ENCODE peak calls at places on chromosomes 6 and 20, in four cellular contexts. One of them, this sample, is unnamed.

GRCh38 chr6:56914791-56915658 is 39.9 kb upstream of the BEND6 start:
- DNase-seq in B cell: no peak
- DNase-seq in fibroblast of pulmonary artery: no peak
- DNase-seq in cardiac fibroblast: no peak
- DNase-seq in this sample: no peak

GRCh38 chr20:23019403-23019802 is 15.7 kb upstream of the SSTR4 start:
- DNase-seq in B cell: no peak
- DNase-seq in fibroblast of pulmonary artery: no peak
- DNase-seq in cardiac fibroblast: no peak
- DNase-seq in this sample: no peak

GRCh38 chr6:54074109-54074508 is 37.1 kb upstream of the MLIP start:
- DNase-seq in B cell: no peak
- DNase-seq in fibroblast of pulmonary artery: no peak
- DNase-seq in cardiac fibroblast: no peak
- DNase-seq in this sample: no peak

GRCh38 chr20:2967841-2968240 is 75.6 kb upstream of the GNRH2 start:
- DNase-seq in B cell: no peak
- DNase-seq in fibroblast of pulmonary artery: no peak
- DNase-seq in cardiac fibroblast: no peak
- DNase-seq in this sample: no peak

GRCh38 chr20:28562510-28562898 is 2695.0 kb upstream of the DEFB115 start:
- DNase-seq in B cell: no peak
- DNase-seq in fibroblast of pulmonary artery: peak
- DNase-seq in cardiac fibroblast: peak
- DNase-seq in this sample: no peak

GRCh38 chr20:21105429-21106170 is 558 bp downstream of the LINC00237 start:
- DNase-seq in B cell: peak
- DNase-seq in fibroblast of pulmonary artery: no peak
- DNase-seq in cardiac fibroblast: no peak
- DNase-seq in this sample: no peak

GRCh38 chr6:1596088-1596852 is 13.4 kb upstream of the FOXC1 start:
- DNase-seq in B cell: peak
- DNase-seq in fibroblast of pulmonary artery: peak
- DNase-seq in cardiac fibroblast: peak
- DNase-seq in this sample: peak

GRCh38 chr6:135233676-135234491 is 52.8 kb downstream of the MYB start:
- DNase-seq in B cell: no peak
- DNase-seq in fibroblast of pulmonary artery: no peak
- DNase-seq in cardiac fibroblast: no peak
- DNase-seq in this sample: no peak

GRCh38 chr20:5714261-5715041 is 35.8 kb upstream of the SHLD1 start:
- DNase-seq in B cell: peak
- DNase-seq in fibroblast of pulmonary artery: peak
- DNase-seq in cardiac fibroblast: peak
- DNase-seq in this sample: peak

GRCh38 chr6:31008165-31008564 is 2.1 kb upstream of the MUC22 start:
- DNase-seq in B cell: no peak
- DNase-seq in fibroblast of pulmonary artery: no peak
- DNase-seq in cardiac fibroblast: no peak
- DNase-seq in this sample: no peak

GRCh38 chr6:163356743-163357142 is 57.8 kb upstream of the QKI start:
- DNase-seq in B cell: no peak
- DNase-seq in fibroblast of pulmonary artery: no peak
- DNase-seq in cardiac fibroblast: no peak
- DNase-seq in this sample: no peak

GRCh38 chr6:158499601-158500000 is 60.3 kb upstream of the TMEM181 start:
- DNase-seq in B cell: no peak
- DNase-seq in fibroblast of pulmonary artery: no peak
- DNase-seq in cardiac fibroblast: no peak
- DNase-seq in this sample: no peak

GRCh38 chr20:49278817-49279676 is 1.2 kb upstream of the ZNFX1 start:
- DNase-seq in B cell: no peak
- DNase-seq in fibroblast of pulmonary artery: no peak
- DNase-seq in cardiac fibroblast: peak
- DNase-seq in this sample: no peak

GRCh38 chr6:3383525-3383924 is 73.3 kb downstream of the SLC22A23 start:
- DNase-seq in B cell: no peak
- DNase-seq in fibroblast of pulmonary artery: peak
- DNase-seq in cardiac fibroblast: peak
- DNase-seq in this sample: no peak

GRCh38 chr6:44590471-44590870 is 203.0 kb downstream of the CDC5L start:
- DNase-seq in B cell: no peak
- DNase-seq in fibroblast of pulmonary artery: no peak
- DNase-seq in cardiac fibroblast: no peak
- DNase-seq in this sample: no peak

GRCh38 chr6:168046696-168047095 is 32.3 kb downstream of the FRMD1 start:
- DNase-seq in B cell: no peak
- DNase-seq in fibroblast of pulmonary artery: no peak
- DNase-seq in cardiac fibroblast: no peak
- DNase-seq in this sample: no peak

GRCh38 chr6:138455746-138456392 is 43.4 kb downstream of the NHSL1 start:
- DNase-seq in B cell: peak
- DNase-seq in fibroblast of pulmonary artery: peak
- DNase-seq in cardiac fibroblast: peak
- DNase-seq in this sample: no peak

GRCh38 chr6:159969204-159969912 is 476 bp downstream of the IGF2R start:
- DNase-seq in B cell: peak
- DNase-seq in fibroblast of pulmonary artery: peak
- DNase-seq in cardiac fibroblast: peak
- DNase-seq in this sample: no peak

GRCh38 chr20:50475879-50476292 is 34.3 kb upstream of the PTPN1 start:
- DNase-seq in B cell: no peak
- DNase-seq in fibroblast of pulmonary artery: peak
- DNase-seq in cardiac fibroblast: peak
- DNase-seq in this sample: no peak

GRCh38 chr6:148709577-148709976 is 37.3 kb upstream of the UST start:
- DNase-seq in B cell: no peak
- DNase-seq in fibroblast of pulmonary artery: no peak
- DNase-seq in cardiac fibroblast: no peak
- DNase-seq in this sample: no peak

GRCh38 chr20:21154692-21155091 is 28.8 kb downstream of the KIZ start:
- DNase-seq in B cell: no peak
- DNase-seq in fibroblast of pulmonary artery: no peak
- DNase-seq in cardiac fibroblast: no peak
- DNase-seq in this sample: no peak

GRCh38 chr20:42191140-42191860 is 573.1 kb upstream of the CHD6 start:
- DNase-seq in B cell: no peak
- DNase-seq in fibroblast of pulmonary artery: no peak
- DNase-seq in cardiac fibroblast: no peak
- DNase-seq in this sample: no peak

GRCh38 chr6:31836676-31837611 is 9.4 kb downstream of the HSPA1B start:
- DNase-seq in B cell: no peak
- DNase-seq in fibroblast of pulmonary artery: peak
- DNase-seq in cardiac fibroblast: peak
- DNase-seq in this sample: no peak

GRCh38 chr6:28515676-28516075 is at the start of gene GPX6:
- DNase-seq in B cell: no peak
- DNase-seq in fibroblast of pulmonary artery: no peak
- DNase-seq in cardiac fibroblast: no peak
- DNase-seq in this sample: no peak

GRCh38 chr6:87756858-87757257 is 54.8 kb upstream of the AKIRIN2 start:
- DNase-seq in B cell: peak
- DNase-seq in fibroblast of pulmonary artery: peak
- DNase-seq in cardiac fibroblast: peak
- DNase-seq in this sample: peak

GRCh38 chr20:21607971-21608735 is 94.3 kb upstream of the NKX2-2 start:
- DNase-seq in B cell: no peak
- DNase-seq in fibroblast of pulmonary artery: no peak
- DNase-seq in cardiac fibroblast: no peak
- DNase-seq in this sample: no peak

GRCh38 chr6:13009031-13009430 is 292.5 kb downstream of the PHACTR1 start:
- DNase-seq in B cell: no peak
- DNase-seq in fibroblast of pulmonary artery: no peak
- DNase-seq in cardiac fibroblast: no peak
- DNase-seq in this sample: no peak

GRCh38 chr6:170146640-170147039 is 144.2 kb downstream of the DLL1 start:
- DNase-seq in B cell: no peak
- DNase-seq in fibroblast of pulmonary artery: no peak
- DNase-seq in cardiac fibroblast: no peak
- DNase-seq in this sample: no peak

GRCh38 chr6:116084284-116084683 is 16.4 kb upstream of the NT5DC1 start:
- DNase-seq in B cell: no peak
- DNase-seq in fibroblast of pulmonary artery: no peak
- DNase-seq in cardiac fibroblast: no peak
- DNase-seq in this sample: no peak

GRCh38 chr6:116094041-116094440 is 6.6 kb upstream of the NT5DC1 start:
- DNase-seq in B cell: no peak
- DNase-seq in fibroblast of pulmonary artery: no peak
- DNase-seq in cardiac fibroblast: no peak
- DNase-seq in this sample: no peak

GRCh38 chr6:116087437-116088027 is 13.1 kb upstream of the NT5DC1 start:
- DNase-seq in B cell: peak
- DNase-seq in fibroblast of pulmonary artery: peak
- DNase-seq in cardiac fibroblast: peak
- DNase-seq in this sample: no peak

GRCh38 chr6:116088946-116089345 is 11.7 kb upstream of the NT5DC1 start:
- DNase-seq in B cell: no peak
- DNase-seq in fibroblast of pulmonary artery: no peak
- DNase-seq in cardiac fibroblast: no peak
- DNase-seq in this sample: no peak

DNA sequence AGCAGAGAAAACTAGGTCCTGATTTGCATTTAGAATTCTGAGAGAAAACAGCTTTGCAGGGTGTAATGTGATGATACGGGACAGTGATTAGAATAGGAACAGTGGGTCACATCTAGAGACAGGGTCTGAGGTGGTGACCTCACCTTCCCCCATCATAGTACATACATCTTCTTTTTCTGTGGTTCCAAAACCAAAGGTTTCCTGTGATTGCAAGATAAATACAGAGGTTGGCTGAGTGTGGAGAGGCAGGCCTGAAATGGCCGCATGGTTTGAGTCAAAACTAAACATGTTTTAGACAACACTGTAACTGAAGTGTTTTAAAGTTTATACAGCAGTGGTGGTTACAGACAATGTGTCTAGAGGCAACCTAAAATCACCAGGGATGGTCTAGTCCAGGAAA is 10.4 kb upstream of the NT5DC1 start:
- DNase-seq in B cell: no peak
- DNase-seq in fibroblast of pulmonary artery: no peak
- DNase-seq in cardiac fibroblast: no peak
- DNase-seq in this sample: no peak
- TF ChIP-seq CTCF in B cell: no peak
- TF ChIP-seq CTCF in fibroblast of pulmonary artery: no peak
- TF ChIP-seq CTCF in cardiac fibroblast: no peak
- TF ChIP-seq CTCF in this sample: no peak

GRCh38 chr20:29874476-29875202 is 1382.8 kb upstream of the DEFB115 start:
- DNase-seq in B cell: no peak
- DNase-seq in fibroblast of pulmonary artery: no peak
- DNase-seq in cardiac fibroblast: no peak
- DNase-seq in this sample: no peak

GRCh38 chr20:29876911-29877285 is 1380.6 kb upstream of the DEFB115 start:
- DNase-seq in B cell: no peak
- DNase-seq in fibroblast of pulmonary artery: no peak
- DNase-seq in cardiac fibroblast: no peak
- DNase-seq in this sample: no peak

GRCh38 chr20:29878777-29879442 is 1378.6 kb upstream of the DEFB115 start:
- DNase-seq in B cell: no peak
- DNase-seq in fibroblast of pulmonary artery: no peak
- DNase-seq in cardiac fibroblast: no peak
- DNase-seq in this sample: peak

GRCh38 chr20:29878281-29878741 is 1379.2 kb upstream of the DEFB115 start:
- DNase-seq in B cell: no peak
- DNase-seq in fibroblast of pulmonary artery: peak
- DNase-seq in cardiac fibroblast: peak
- DNase-seq in this sample: no peak

DNA sequence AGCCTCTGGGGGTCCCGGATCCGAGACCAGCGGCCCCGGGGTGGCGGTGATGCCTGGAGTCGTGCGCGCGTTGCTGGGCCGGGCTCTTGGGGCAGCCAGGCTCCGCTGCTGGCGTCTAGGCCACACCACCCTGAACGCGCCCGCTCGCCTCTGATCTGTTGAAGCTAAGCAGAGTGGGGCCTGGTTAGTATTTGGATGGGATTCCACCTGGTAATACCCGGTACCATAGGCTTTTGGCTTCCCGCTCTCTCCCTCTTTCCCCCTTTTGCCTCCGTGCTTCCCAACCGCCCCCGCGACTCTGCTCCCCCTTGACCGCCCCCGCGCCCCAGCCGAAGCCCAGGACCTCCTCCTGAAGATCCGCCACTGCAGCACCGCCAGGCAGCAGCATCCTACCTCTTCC is 1383.5 kb upstream of the DEFB115 start:
- DNase-seq in B cell: peak
- DNase-seq in fibroblast of pulmonary artery: peak
- DNase-seq in cardiac fibroblast: peak
- DNase-seq in this sample: peak
- TF ChIP-seq CTCF in B cell: no peak
- TF ChIP-seq CTCF in fibroblast of pulmonary artery: no peak
- TF ChIP-seq CTCF in cardiac fibroblast: no peak
- TF ChIP-seq CTCF in this sample: no peak

DNA sequence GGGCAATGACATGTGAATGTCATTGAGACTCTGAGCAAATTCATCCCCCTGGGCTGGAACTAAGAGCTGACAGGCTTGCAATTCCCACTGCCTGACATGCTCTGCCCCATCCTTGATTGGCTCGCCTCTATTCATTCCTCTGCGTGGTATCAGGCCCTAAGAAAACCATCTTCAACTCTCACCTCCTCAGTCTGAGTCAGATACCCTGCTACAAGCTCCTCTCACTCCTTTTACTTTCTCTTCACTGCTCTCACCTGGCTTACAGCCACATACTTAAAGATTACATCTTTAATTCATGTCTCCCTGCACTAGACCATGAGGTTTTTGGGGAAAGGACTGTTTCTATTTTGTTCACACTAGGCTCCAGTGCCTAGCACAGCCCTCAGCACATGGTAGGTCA is 131.6 kb downstream of the KIF6 start:
- DNase-seq in B cell: no peak
- DNase-seq in fibroblast of pulmonary artery: no peak
- DNase-seq in cardiac fibroblast: no peak
- DNase-seq in this sample: no peak
- TF ChIP-seq CTCF in B cell: no peak
- TF ChIP-seq CTCF in fibroblast of pulmonary artery: no peak
- TF ChIP-seq CTCF in cardiac fibroblast: no peak
- TF ChIP-seq CTCF in this sample: no peak

DNA sequence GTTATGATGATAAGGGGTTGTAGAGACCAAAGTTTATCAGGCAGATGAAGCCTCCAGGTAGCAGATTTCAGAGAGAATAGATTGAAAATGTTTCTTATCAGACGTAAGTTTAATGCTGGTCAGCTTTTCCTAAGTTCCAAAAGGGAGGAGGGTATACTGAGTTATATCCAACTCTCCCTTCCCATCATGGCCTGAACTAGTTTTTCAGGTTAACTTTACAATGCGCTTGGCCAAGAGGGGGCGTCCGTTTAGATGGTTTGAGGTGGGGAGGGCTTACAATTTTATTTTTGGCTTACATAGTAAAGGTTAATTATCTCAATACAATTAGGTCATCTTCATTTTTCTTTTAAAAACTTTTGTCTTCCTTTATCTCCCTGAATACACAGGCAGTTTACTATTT is 19.4 kb upstream of the IL22RA2 start:
- DNase-seq in B cell: no peak
- DNase-seq in fibroblast of pulmonary artery: no peak
- DNase-seq in cardiac fibroblast: no peak
- DNase-seq in this sample: no peak
- TF ChIP-seq CTCF in B cell: no peak
- TF ChIP-seq CTCF in fibroblast of pulmonary artery: no peak
- TF ChIP-seq CTCF in cardiac fibroblast: no peak
- TF ChIP-seq CTCF in this sample: no peak

This sample was measured in CD14-positive monocyte.